ENCODE peak calls at places on chromosomes 12 and 14, in four cellular contexts. D is lung, G is AG04450, J is left lung. V is an unnamed sample. For H3K9me3, the result is how much of the 10 kb centered on the place peaks cover.

GRCh38 chr14:53152627-53152908 is 555 bp downstream of the DDHD1 start:
- DNase-seq in D (peak), G (no peak), J (no peak), V (no peak)

GRCh38 chr12:113712481-113712880 is 240.8 kb upstream of the LHX5 start:
- DNase-seq in D (no peak), G (no peak), J (no peak), V (no peak)

GRCh38 chr14:64707661-64708060 is 3.4 kb downstream of the PLEKHG3 start:
- DNase-seq in D (no peak), G (peak), J (no peak), V (no peak)

GRCh38 chr12:86777335-86777734 is 521.1 kb upstream of the MGAT4C start:
- DNase-seq in D (no peak), G (no peak), J (no peak), V (no peak)

GRCh38 chr12:111180830-111181726 is 187.8 kb downstream of the PHETA1 start:
- DNase-seq in D (peak), G (no peak), J (peak), V (no peak)

GRCh38 chr12:46299846-46300245 is 31.0 kb upstream of the SLC38A1 start:
- DNase-seq in D (no peak), G (no peak), J (no peak), V (no peak)

GRCh38 chr12:6195665-6196535 is 4.3 kb upstream of the CD9 start:
- DNase-seq in D (peak), G (peak), J (peak), V (peak)

GRCh38 chr14:75484711-75485429 is 37.4 kb upstream of the BATF start:
- DNase-seq in D (no peak), G (no peak), J (no peak), V (no peak)

GRCh38 chr14:103819503-103820307 is 27.7 kb downstream of the PPP1R13B start:
- DNase-seq in D (peak), G (no peak), J (peak), V (no peak)

GRCh38 chr12:53781218-53781801 is 29.5 kb upstream of the CISTR start:
- DNase-seq in D (no peak), G (no peak), J (no peak), V (no peak)

GRCh38 chr12:130739571-130739970 is 23.5 kb upstream of the RIMBP2 start:
- DNase-seq in D (no peak), G (no peak), J (no peak), V (no peak)

GRCh38 chr12:121538699-121539061 is 42.1 kb downstream of the KDM2B start:
- DNase-seq in D (no peak), G (no peak), J (no peak), V (no peak)

GRCh38 chr14:21894003-21894897 is 220.6 kb upstream of the OR4E1 start:
- DNase-seq in D (no peak), G (no peak), J (no peak), V (peak)

GRCh38 chr12:50984899-50985298 is 32.6 kb downstream of the HIGD1C start:
- DNase-seq in D (no peak), G (no peak), J (no peak), V (no peak)

GRCh38 chr12:57476162-57476992 is 3.3 kb downstream of the ARHGAP9 start:
- DNase-seq in D (no peak), G (no peak), J (peak), V (peak)

GRCh38 chr12:81143057-81143456 is 65.2 kb downstream of the ACSS3 start:
- DNase-seq in D (peak), G (no peak), J (peak), V (no peak)

GRCh38 chr12:94289551-94290312 is 141.4 kb downstream of the PLXNC1 start:
- DNase-seq in D (no peak), G (no peak), J (no peak), V (no peak)

GRCh38 chr14:75113932-75114539 is 12.8 kb downstream of the NEK9 start:
- DNase-seq in D (no peak), G (no peak), J (no peak), V (no peak)

GRCh38 chr12:69821441-69822204 is 3.4 kb upstream of the MYRFL start:
- DNase-seq in D (no peak), G (peak), J (no peak), V (no peak)

GRCh38 chr14:71365305-71365865 is 458.1 kb downstream of the PCNX1 start:
- DNase-seq in D (no peak), G (no peak), J (no peak), V (no peak)

GRCh38 chr14:74793506-74794155 is 30.5 kb downstream of the YLPM1 start:
- DNase-seq in D (no peak), G (no peak), J (no peak), V (no peak)

GRCh38 chr12:65891987-65892481 is 67.8 kb downstream of the HMGA2 start:
- DNase-seq in D (peak), G (peak), J (peak), V (no peak)

GRCh38 chr12:20624718-20625117 is 70.4 kb upstream of the SLCO1C1 start:
- DNase-seq in D (no peak), G (no peak), J (no peak), V (no peak)

GRCh38 chr12:81530352-81530751 is 228.8 kb downstream of the PPFIA2 start:
- DNase-seq in D (no peak), G (no peak), J (no peak), V (no peak)

GRCh38 chr14:42428996-42429395 is 822.3 kb downstream of the LRFN5 start:
- DNase-seq in D (no peak), G (no peak), J (no peak), V (no peak)

GRCh38 chr14:68616255-68616902 is 176.5 kb downstream of the ZFP36L1 start:
- DNase-seq in D (no peak), G (no peak), J (no peak), V (no peak)

GRCh38 chr14:68734231-68734732 is 58.6 kb downstream of the ZFP36L1 start:
- DNase-seq in D (no peak), G (no peak), J (no peak), V (no peak)

GRCh38 chr12:73308747-73309146 is 1036.6 kb downstream of the TRHDE start:
- DNase-seq in D (no peak), G (no peak), J (no peak), V (no peak)

GRCh38 chr12:75600146-75600545 is 88.7 kb upstream of the KRR1 start:
- DNase-seq in D (no peak), G (no peak), J (no peak), V (no peak)

GRCh38 chr12:131088701-131089525 is 135.2 kb downstream of the ADGRD1 start:
- DNase-seq in D (no peak), G (no peak), J (peak), V (no peak)

GRCh38 chr14:74240794-74241610 is 1.8 kb downstream of the VSX2 start:
- DNase-seq in D (no peak), G (no peak), J (no peak), V (no peak)

DNA sequence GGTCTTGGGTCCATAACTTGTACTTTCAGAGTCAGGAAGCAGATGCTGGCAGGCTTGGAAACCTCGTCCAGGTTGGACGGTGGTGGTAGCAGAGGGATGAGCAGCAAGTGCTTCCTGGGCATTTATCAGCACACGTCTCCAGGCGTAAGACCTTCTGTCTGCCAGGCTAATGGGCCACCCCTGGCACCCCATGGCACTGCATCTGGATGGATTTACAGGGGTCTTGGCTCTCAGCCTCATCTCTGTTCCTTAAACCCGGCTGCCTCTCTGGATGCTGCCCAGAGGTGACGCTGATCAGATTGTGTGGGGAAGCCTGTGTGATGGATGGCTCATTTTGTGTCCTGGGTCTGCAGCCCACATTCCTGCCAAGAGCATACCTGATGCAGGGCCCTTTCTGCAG is 145.1 kb downstream of the TSPAN9 start:
- DNase-seq in D (no peak), G (no peak), J (no peak), V (no peak)
- H3K9me3 ChIP-seq in D (under half), G (under half), J (under half), V (under half)

GRCh38 chr14:56172074-56172473 is 53.9 kb downstream of the PELI2 start:
- DNase-seq in D (no peak), G (no peak), J (no peak), V (no peak)
- H3K27ac ChIP-seq in D (no peak), G (peak), J (peak), V (no peak)

GRCh38 chr12:123121670-123122069 is 29.2 kb downstream of the PITPNM2 start:
- DNase-seq in D (no peak), G (no peak), J (no peak), V (no peak)

GRCh38 chr12:123129651-123130050 is 21.2 kb downstream of the PITPNM2 start:
- DNase-seq in D (no peak), G (no peak), J (no peak), V (no peak)

GRCh38 chr12:123122649-123123048 is 28.2 kb downstream of the PITPNM2 start:
- DNase-seq in D (no peak), G (no peak), J (no peak), V (no peak)

GRCh38 chr12:123131291-123131831 is 19.5 kb downstream of the PITPNM2 start:
- DNase-seq in D (no peak), G (no peak), J (no peak), V (no peak)

DNA sequence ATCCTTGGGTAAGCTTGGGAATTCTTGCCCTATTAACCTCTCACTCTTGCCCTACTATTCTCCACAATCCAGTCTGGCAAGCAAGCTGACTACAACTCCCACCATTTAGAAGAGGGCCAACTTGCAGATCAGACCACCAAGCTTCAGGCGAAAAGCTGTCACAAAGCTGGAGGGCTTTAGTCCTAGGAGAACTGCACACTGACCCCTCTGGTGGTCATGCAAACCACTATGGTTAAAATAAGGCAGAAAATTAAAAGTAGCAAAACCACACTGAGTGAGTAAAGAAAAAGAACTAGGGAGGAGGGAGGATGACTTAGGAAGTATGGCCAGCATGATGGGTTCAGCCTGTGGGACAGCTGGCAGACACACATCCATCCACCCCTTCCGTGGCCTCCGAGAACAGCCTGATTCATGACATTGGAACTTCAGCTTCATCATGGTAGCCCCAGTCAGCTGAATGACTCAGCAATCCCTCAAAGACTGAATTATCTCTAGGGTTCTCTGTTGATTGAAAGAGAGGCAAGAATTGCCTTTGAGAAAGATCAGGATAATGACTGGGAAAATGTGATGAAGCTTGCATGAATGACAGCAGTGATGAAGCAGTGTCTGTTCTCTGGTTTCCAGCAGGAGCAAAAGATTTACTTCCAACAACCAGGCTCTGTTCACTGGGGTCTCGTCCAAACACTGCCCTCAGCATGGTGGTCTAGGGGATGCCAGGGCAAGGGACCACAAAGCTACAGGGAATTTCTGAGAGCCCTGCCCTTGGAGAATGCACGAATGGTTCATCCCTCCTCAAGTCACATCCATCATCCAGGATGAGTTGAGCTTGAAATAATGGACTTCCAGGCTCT is 24.4 kb downstream of the PITPNM2 start:
- DNase-seq in D (no peak), G (peak), J (peak), V (no peak)
- H3K9me3 ChIP-seq in D (under half), G (under half), J (under half), V (under half)

DNA sequence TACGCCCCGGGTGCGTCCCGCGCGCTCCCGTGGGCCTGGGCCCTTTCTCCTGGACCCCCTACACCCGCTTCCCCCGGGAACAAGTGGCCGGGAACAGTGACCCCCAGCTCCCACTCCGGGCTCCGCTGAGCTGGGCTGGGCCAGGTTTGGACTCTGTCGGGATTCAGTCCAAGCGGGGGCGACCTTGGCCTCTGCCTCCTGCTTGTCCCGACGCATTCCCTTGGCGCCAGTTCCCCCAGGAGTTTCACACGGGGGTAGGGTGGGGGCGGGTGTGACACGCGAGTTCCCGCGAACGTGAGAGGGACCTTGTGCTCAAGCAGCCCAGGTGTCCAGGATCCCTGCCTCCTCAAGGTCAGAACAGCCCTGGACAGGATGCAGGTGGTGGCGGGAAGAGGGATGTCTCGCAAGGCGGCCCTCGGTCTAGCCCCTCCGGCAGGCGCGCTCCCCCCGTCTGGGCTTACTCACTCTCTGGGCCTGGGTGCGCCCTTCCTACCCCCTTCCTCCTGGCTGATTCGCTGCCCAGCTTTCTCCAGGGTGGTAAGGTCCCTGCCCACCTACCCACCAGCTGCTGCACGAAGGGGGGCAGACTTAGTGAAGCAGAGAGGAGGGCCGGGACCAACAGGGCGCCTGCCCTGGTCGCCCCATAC is 771 bp downstream of the CRIP2 start:
- DNase-seq in D (no peak), G (no peak), J (no peak), V (no peak)
- H3K27ac ChIP-seq in D (peak), G (no peak), J (peak), V (no peak)

GRCh38 chr14:105980224-105980623 is 453.8 kb downstream of the TMEM121 start:
- DNase-seq in D (no peak), G (no peak), J (no peak), V (no peak)

GRCh38 chr14:105979446-105979845 is 453.1 kb downstream of the TMEM121 start:
- DNase-seq in D (no peak), G (no peak), J (no peak), V (no peak)

GRCh38 chr14:105986896-105987284 is 460.5 kb downstream of the TMEM121 start:
- DNase-seq in D (no peak), G (no peak), J (no peak), V (no peak)

GRCh38 chr14:105978618-105979295 is 452.4 kb downstream of the TMEM121 start:
- DNase-seq in D (no peak), G (no peak), J (no peak), V (no peak)

DNA sequence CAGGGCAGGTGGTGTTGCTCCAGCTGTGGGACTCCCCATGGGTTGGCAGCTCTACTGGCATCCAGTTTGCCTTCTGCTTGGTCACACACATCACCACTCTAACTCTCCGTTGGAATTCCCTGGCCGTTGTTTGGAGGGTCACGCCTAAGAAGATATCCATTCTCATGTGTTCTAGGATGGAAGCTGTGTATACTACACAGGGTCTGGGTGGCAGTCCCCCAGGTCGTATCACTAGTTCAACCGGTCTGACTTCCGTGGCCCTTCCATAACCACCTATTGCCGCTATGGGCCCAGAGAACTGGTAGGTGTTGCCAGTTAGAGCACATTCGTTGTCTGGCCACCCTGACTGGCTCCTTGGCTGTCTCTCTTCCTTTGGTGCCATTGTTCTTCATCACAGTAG is 456.3 kb downstream of the TMEM121 start:
- DNase-seq in D (no peak), G (no peak), J (no peak), V (no peak)
- H3K9me3 ChIP-seq in D (under half), G (under half), J (under half), V (under half)

DNA sequence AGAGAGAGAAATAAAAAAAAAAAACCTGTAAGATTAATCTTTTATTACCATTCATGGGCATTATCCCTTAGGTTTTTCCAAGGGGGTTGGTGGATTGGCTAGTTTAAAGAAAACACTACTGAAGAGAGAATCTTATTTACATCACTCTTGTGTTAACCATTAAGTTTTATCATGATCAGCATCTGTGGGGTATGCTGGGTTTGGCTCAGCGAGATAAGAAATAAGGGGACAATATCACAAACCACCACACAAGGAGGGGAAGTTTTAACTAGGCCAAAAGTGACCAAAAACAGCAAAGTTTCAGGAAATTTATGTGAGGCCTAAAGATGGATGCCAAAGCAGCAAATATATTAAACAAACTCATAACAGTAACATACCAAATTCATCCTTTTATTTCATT is 548.6 kb downstream of the SLC16A7 start:
- DNase-seq in D (no peak), G (no peak), J (no peak), V (no peak)
- H3K27ac ChIP-seq in D (no peak), G (no peak), J (no peak), V (no peak)

GRCh38 chr14:39884091-39884490 is 451.9 kb upstream of the FBXO33 start:
- DNase-seq in D (no peak), G (no peak), J (no peak), V (no peak)

GRCh38 chr14:39890026-39890425 is 457.8 kb upstream of the FBXO33 start:
- DNase-seq in D (no peak), G (no peak), J (no peak), V (no peak)
- H3K9me3 ChIP-seq in D (under half), G (under half), J (under half), V (under half)

GRCh38 chr12:52518574-52519469 is 1.4 kb downstream of the KRT5 start:
- DNase-seq in D (peak), G (no peak), J (no peak), V (no peak)
- H3K27ac ChIP-seq in D (no peak), G (no peak), J (no peak), V (no peak)

DNA sequence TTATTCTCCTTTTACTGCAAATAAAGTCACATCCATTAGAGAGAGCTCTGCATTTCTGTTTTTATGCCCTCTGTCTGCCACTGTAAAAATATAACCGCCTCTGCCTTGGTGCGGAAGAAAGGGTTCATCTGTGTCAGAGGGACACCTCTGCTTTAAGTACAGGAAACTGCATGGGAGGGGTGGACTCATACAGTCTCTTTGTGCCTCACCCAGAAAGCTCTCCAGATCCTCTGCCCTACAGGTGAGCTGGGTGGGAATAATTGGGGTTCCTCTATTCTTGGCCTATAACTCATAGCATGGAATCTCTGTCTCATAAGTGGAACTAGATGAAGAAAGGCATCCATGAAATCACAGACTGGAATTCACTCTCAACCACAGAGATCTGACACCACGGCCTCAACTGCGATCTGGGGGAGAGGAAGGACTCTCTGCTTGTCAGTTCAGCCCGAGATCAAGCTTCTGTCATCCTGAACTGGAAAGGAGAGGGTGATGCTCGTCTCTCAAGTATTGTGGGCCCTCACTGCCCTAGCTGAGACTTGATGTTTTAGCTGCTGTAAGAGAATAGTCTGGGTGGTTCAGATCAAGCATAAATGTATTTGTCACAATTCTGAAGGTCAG is 702.3 kb downstream of the TMEM121 start:
- DNase-seq in D (no peak), G (no peak), J (no peak), V (no peak)
- H3K9me3 ChIP-seq in D (under half), G (under half), J (under half), V (under half)